ENCODE peak calls at places on chromosomes 6 and 20, in five cellular contexts. N, H, U, W and F are unnamed samples.

GRCh38 chr6:19538086-19538485 is 299.1 kb upstream of the ID4 start:
- DNase-seq in H (peak), W (peak), N (peak), U (peak), F (peak)

GRCh38 chr20:16785221-16785620 is 37.1 kb downstream of the OTOR start:
- DNase-seq in W (peak), H (no peak), N (no peak), U (no peak), F (no peak)

GRCh38 chr6:111850288-111850937 is 22.8 kb downstream of the FYN start:
- DNase-seq in U (no peak), W (no peak), H (no peak), N (no peak), F (no peak)

GRCh38 chr6:28545955-28546354 is 20.3 kb downstream of the GPX5 start:
- DNase-seq in W (no peak), H (no peak), N (no peak), U (no peak), F (no peak)

GRCh38 chr6:81031429-81031828 is 721.1 kb downstream of the TENT5A start:
- DNase-seq in W (no peak), N (no peak), U (no peak), H (no peak), F (no peak)

GRCh38 chr6:37173573-37174195 is 3.7 kb downstream of the PIM1 start:
- DNase-seq in W (no peak), N (no peak), H (no peak), U (no peak), F (no peak)

GRCh38 chr6:77466055-77467028 is 3.1 kb upstream of the HTR1B start:
- DNase-seq in W (peak), N (peak), H (no peak), U (peak), F (peak)

GRCh38 chr6:74870403-74870802 is 335.4 kb downstream of the COL12A1 start:
- DNase-seq in U (peak), N (peak), H (no peak), W (peak), F (no peak)

GRCh38 chr20:7798176-7798575 is 142.1 kb downstream of the HAO1 start:
- DNase-seq in U (no peak), H (no peak), W (no peak), N (no peak), F (no peak)

GRCh38 chr6:106448000-106448426 is 87.5 kb downstream of the CRYBG1 start:
- DNase-seq in W (no peak), N (peak), U (no peak), H (peak), F (no peak)

GRCh38 chr20:37630161-37630560 is 63.7 kb upstream of the CTNNBL1 start:
- DNase-seq in N (no peak), U (no peak), W (no peak), H (no peak), F (no peak)

GRCh38 chr6:44002071-44002590 is 125.1 kb downstream of the MRPL14 start:
- DNase-seq in H (no peak), N (no peak), W (peak), U (no peak), F (peak)

GRCh38 chr20:57991211-57991841 is 237.1 kb downstream of the ANKRD60 start:
- DNase-seq in N (peak), W (no peak), H (no peak), U (peak), F (no peak)

GRCh38 chr20:46954490-46955038 is 59.9 kb downstream of the EYA2 start:
- DNase-seq in H (no peak), N (no peak), W (no peak), U (peak), F (no peak)

GRCh38 chr20:50138479-50139393 is 14.8 kb downstream of the PEDS1 start:
- DNase-seq in N (no peak), U (no peak), H (no peak), W (peak), F (no peak)

GRCh38 chr6:79646006-79646405 is 14.9 kb downstream of the SH3BGRL2 start:
- DNase-seq in N (no peak), W (peak), U (no peak), H (no peak), F (no peak)

GRCh38 chr20:43102394-43102793 is 87.3 kb downstream of the PTPRT start:
- DNase-seq in N (no peak), W (peak), H (no peak), U (no peak), F (no peak)

GRCh38 chr6:146286976-146287375 is 256.7 kb upstream of the RAB32 start:
- DNase-seq in N (no peak), H (no peak), U (no peak), W (no peak), F (no peak)

GRCh38 chr20:37915800-37916570 is 13.1 kb downstream of the VSTM2L start:
- DNase-seq in W (peak), N (no peak), U (no peak), H (no peak), F (no peak)

GRCh38 chr20:34539756-34540155 is 18.8 kb upstream of the MAP1LC3A start:
- DNase-seq in W (no peak), U (no peak), N (no peak), H (no peak), F (no peak)

GRCh38 chr6:132763269-132763668 is 5.6 kb upstream of the VNN2 start:
- DNase-seq in W (peak), U (no peak), H (no peak), N (peak), F (no peak)

GRCh38 chr6:60670036-60670435 is 1616.0 kb downstream of the KHDRBS2 start:
- DNase-seq in H (no peak), N (no peak), W (no peak), U (no peak), F (no peak)

GRCh38 chr6:150517175-150517574 is 82.5 kb upstream of the PLEKHG1 start:
- DNase-seq in N (no peak), W (no peak), U (no peak), H (no peak), F (no peak)

GRCh38 chr20:11338506-11339306 is 579.0 kb upstream of the BTBD3 start:
- DNase-seq in H (no peak), W (no peak), U (no peak), N (no peak), F (no peak)

GRCh38 chr20:53621482-53622246 is 28.0 kb upstream of the ZNF217 start:
- DNase-seq in H (peak), N (peak), W (peak), U (peak), F (no peak)

GRCh38 chr6:123030292-123030691 is 34.3 kb downstream of the CLVS2 start:
- DNase-seq in H (no peak), U (peak), N (no peak), W (no peak), F (no peak)

GRCh38 chr6:10429638-10430427 is 15.0 kb upstream of the TFAP2A start:
- DNase-seq in N (no peak), U (peak), H (no peak), W (peak), F (no peak)

GRCh38 chr6:26543953-26544352 is 5.8 kb downstream of the HMGN4 start:
- DNase-seq in N (no peak), H (no peak), W (no peak), U (peak), F (no peak)
- TF ChIP-seq CTCF in N (peak), H (no peak), W (peak), U (peak), F (peak)

DNA sequence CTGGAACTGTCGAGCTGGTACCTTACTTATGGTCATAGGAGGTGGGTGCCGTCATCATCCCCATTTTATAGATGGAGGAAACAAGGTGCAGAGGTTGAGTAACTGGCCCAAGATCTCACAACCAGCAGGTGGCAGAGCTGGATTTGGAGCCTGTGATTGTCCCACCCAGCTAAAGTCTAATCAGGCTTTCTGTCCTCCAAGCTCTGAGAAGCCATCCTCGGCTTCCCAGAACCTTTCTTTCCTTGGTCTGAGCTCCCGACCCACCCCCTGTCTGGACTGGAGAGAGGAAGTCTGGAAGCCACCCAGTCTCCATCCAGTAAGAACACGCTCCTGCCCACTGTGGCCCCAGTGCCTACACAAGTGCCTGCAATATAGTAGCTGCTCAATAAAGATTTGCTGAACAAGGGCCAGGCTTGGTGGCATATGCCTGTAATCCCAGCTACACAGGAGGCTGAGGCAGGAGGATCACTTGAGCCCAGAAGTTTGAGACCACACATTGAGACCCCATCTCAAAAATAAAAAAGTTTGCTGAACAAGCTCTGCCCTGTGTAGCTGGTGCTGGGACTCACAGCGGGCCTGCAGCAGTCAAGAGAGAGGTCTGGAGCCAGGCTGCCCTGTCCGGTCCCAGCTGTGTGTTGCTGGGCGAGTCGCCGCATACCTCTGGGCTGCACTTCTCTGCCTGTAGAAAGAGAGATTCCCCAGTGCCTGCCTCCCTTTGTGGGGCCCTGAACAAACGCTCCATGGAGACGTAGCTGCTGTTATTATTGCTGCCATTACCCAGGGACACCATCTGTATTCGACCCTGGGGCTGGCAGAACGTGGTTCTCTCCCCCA is 32.5 kb upstream of the DLGAP4 start:
- DNase-seq in U (peak), H (no peak), W (peak), N (no peak), F (no peak)
- TF ChIP-seq CTCF in U (peak), H (no peak), W (peak), N (no peak), F (peak)

GRCh38 chr6:17001188-17001587 is 100.7 kb upstream of the STMND1 start:
- DNase-seq in N (no peak), W (no peak), H (no peak), U (peak), F (no peak)
- TF ChIP-seq CTCF in N (no peak), W (peak), H (no peak), U (peak), F (no peak)

GRCh38 chr20:60718743-60719142 is 533.3 kb upstream of the CDH4 start:
- DNase-seq in W (peak), H (no peak), U (no peak), N (no peak), F (no peak)
- TF ChIP-seq CTCF in W (peak), H (no peak), U (no peak), N (no peak), F (peak)

GRCh38 chr6:99285881-99286280 is 63.6 kb downstream of the FAXC start:
- DNase-seq in H (no peak), N (no peak), W (no peak), U (no peak), F (no peak)

GRCh38 chr6:99287523-99287922 is 62.0 kb downstream of the FAXC start:
- DNase-seq in U (no peak), H (no peak), W (no peak), N (no peak), F (no peak)

GRCh38 chr6:99276747-99277146 is 72.7 kb downstream of the FAXC start:
- DNase-seq in W (no peak), H (no peak), U (peak), N (no peak), F (no peak)

DNA sequence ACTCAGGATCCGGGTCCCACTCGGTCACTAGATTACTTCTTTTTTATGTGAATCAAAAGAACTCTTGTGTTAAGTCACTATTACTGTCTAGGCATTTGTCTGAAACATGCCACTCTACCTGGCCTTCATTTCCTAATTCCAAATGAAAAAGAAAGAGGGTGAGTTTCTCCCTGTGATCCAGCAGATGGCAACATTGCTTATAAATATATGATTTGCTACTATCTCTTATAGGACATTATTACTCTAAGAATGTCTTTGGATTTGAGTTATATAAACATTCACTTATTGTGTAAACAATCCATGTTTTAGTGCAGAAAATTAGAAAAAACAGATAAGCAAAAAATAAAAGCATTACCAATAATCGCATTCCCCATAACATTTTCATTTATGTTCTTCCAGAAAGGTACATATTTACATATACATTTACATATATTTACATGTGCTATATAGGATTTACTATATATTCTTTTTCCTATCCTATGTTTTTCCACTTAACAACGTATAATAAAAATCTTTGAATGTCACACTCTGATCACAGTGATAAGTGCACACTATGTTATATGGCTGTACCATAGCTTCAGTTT is 66.9 kb downstream of the FAXC start:
- DNase-seq in W (peak), U (peak), H (no peak), N (no peak), F (no peak)
- TF ChIP-seq CTCF in W (peak), U (peak), H (no peak), N (no peak), F (peak)

GRCh38 chr20:41411458-41411857 is 44.8 kb upstream of the EMILIN3 start:
- DNase-seq in N (no peak), H (no peak), W (peak), U (peak), F (no peak)
- TF ChIP-seq CTCF in N (peak), H (no peak), W (peak), U (peak), F (peak)